ENCODE peak calls at places on chromosomes 1 and 21, in six cellular contexts. M is neuronal stem cell, Y is mesendoderm, K is IMR-90, O is H1, D is H9. U is an unnamed sample.

GRCh38 chr1:207336559-207337467 is 15.3 kb downstream of the CD55 start:
- DNase-seq in M (no peak), Y (no peak), K (peak; percentile 90), O (no peak), D (no peak), U (peak; percentile 92)

GRCh38 chr1:64423526-64423925 is 46.4 kb upstream of the CACHD1 start:
- DNase-seq in M (no peak), Y (peak; percentile 71), K (no peak), O (no peak), D (no peak), U (no peak)

GRCh38 chr1:46289134-46289494 is 14.3 kb downstream of the LRRC41 start:
- DNase-seq in M (no peak), Y (no peak), K (no peak), O (no peak), D (no peak), U (no peak)

GRCh38 chr1:201883786-201884185 is 4.9 kb upstream of the SHISA4 start:
- DNase-seq in M (no peak), Y (no peak), K (peak; percentile 43), O (no peak), D (no peak), U (peak; percentile 43)

GRCh38 chr1:151975311-151976014 is 18.2 kb downstream of the S100A10 start:
- DNase-seq in M (no peak), Y (no peak), K (no peak), O (no peak), D (no peak), U (no peak)

GRCh38 chr1:116488052-116488451 is 82.8 kb downstream of the CD58 start:
- DNase-seq in M (no peak), Y (no peak), K (no peak), O (no peak), D (no peak), U (no peak)

GRCh38 chr1:225834417-225835329 is 24.7 kb downstream of the EPHX1 start:
- DNase-seq in M (no peak), Y (no peak), K (peak; percentile 52), O (no peak), D (no peak), U (peak; percentile 18)

GRCh38 chr1:67760030-67760821 is 73.0 kb downstream of the GNG12 start:
- DNase-seq in M (peak; percentile 57), Y (peak; percentile 72), K (peak; percentile 86), O (no peak), D (peak; percentile 51), U (peak; percentile 74)

GRCh38 chr1:94322696-94323095 is 85.3 kb upstream of the ARHGAP29 start:
- DNase-seq in M (no peak), Y (peak; percentile 95), K (no peak), O (no peak), D (no peak), U (no peak)

GRCh38 chr1:10803971-10804820 is 7.8 kb upstream of the CASZ1 start:
- DNase-seq in M (no peak), Y (no peak), K (no peak), O (no peak), D (no peak), U (no peak)

GRCh38 chr1:244865028-244865371 is 657 bp upstream of the HNRNPU start:
- DNase-seq in M (no peak), Y (peak; percentile 68), K (no peak), O (no peak), D (peak; percentile 43), U (no peak)

GRCh38 chr21:26280715-26281310 is 110.2 kb upstream of the APP start:
- DNase-seq in M (no peak), Y (peak; percentile 41), K (no peak), O (no peak), D (no peak), U (peak; percentile 1)

GRCh38 chr1:228765543-228765942 is 30.3 kb downstream of the RHOU start:
- DNase-seq in M (no peak), Y (no peak), K (no peak), O (no peak), D (no peak), U (no peak)

DNA sequence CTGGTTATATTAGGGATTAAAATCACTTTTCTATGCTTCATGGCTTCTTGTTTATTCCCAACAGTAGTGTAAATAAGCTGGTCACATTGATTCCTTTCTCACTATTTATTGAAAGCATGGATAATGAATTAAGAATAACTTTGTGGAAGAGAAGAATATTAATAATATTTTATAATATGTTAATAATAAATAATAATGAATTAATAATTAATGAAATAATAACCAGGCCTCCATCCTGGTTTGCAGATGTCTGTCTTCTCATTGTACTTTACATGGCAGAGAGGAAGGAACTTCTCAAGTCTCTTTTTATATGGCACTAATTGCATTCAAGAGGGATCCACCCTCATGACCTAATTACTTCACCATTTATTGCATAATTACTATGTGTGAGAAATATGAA is 473.5 kb downstream of the PTPRC start:
- DNase-seq in M (no peak), Y (no peak), K (no peak), O (no peak), D (no peak), U (no peak)
- H2BK15ac ChIP-seq in M (no peak overlapping the region), Y (no peak overlapping the region), K (no peak overlapping the region), O (no peak overlapping the region), D (no peak overlapping the region), U (no peak overlapping the region)

DNA sequence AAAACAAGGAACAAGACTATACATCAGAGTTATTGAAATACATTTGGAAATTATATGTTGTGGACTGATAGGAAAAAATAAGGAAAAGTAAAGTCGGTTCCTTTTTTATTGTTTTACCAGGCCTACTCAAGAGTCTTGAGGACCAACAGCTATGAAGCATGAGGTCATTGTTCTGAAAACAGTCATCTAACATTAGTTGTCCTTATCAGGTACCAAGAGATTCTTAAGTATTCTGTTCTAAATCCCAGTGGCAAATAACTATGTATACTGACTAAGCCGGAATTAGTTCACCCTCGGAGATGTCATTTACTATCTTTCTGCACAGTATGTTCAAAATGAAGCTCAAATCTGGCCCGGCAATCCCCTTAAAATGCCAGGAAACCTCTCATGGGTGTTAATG is 585 bp downstream of the ADGRL4 start:
- DNase-seq in M (no peak), Y (no peak), K (peak; percentile 31), O (no peak), D (no peak), U (peak; percentile 28)
- H3K18ac ChIP-seq in M (no peak overlapping the region), Y (no peak overlapping the region), K (no peak overlapping the region), O (no peak overlapping the region), D (no peak overlapping the region), U (no peak overlapping the region)

DNA sequence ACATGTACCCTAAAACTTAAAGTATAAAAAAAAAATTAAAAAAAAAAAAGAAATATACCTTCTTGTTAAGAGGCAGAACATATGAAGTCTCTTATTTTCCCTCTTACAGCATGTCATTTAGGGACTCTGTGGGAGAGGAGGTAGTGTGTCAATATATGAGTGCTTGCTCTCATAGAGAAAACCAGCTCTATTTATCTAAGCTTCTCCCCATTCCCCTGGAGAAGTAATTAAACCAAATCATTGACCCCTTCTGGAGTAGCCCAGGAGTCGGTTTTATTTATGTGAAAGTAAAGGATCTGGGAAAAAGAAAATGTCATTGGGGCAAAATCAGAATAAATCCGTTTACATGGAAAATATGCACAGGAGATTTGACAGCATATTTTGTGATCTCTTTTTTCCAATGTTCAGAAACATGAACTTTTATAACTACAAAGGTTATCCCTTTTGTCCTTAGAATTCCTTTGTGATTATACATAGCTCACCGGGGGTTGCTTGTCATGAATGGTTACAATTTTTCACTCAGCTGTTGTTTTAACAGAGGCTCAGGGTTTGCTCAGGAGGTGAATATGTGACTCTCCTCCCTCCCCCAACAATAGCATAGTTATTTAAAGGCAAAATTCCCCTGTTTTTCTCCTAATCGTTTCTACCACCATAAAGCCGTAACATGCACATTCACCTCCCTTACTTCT is 114.5 kb upstream of the C1orf21 start:
- DNase-seq in M (no peak), Y (no peak), K (peak; percentile 32), O (no peak), D (no peak), U (no peak)
- H2BK15ac ChIP-seq in M (no peak overlapping the region), Y (no peak overlapping the region), K (no peak overlapping the region), O (no peak overlapping the region), D (no peak overlapping the region), U (no peak overlapping the region)

GRCh38 chr21:33641339-33642026 is at the start of gene CRYZL1:
- DNase-seq in M (peak; percentile 99), Y (peak; percentile 100), K (peak; percentile 99), O (peak; percentile 99), D (peak; percentile 100), U (peak; percentile 100)

GRCh38 chr21:33640697-33641338 is 723 bp downstream of the CRYZL1 start:
- DNase-seq in M (no peak), Y (peak; percentile 47), K (peak; percentile 22), O (no peak), D (no peak), U (peak; percentile 53)

GRCh38 chr21:33642896-33643657 is 776 bp downstream of the ITSN1 start:
- DNase-seq in M (no peak), Y (peak; percentile 59), K (peak; percentile 36), O (no peak), D (peak; percentile 42), U (peak; percentile 59)

GRCh38 chr21:33643658-33644311 is 1.5 kb downstream of the ITSN1 start:
- DNase-seq in M (no peak), Y (peak; percentile 58), K (no peak), O (no peak), D (no peak), U (no peak)

GRCh38 chr21:33642027-33642895 is at the start of gene ITSN1:
- DNase-seq in M (peak; percentile 100), Y (peak; percentile 100), K (peak; percentile 99), O (peak; percentile 98), D (peak; percentile 99), U (peak; percentile 100)
- H3K18ac ChIP-seq in M (peak within 1 kb of the TSS; percentile 99), Y (peak within 1 kb of the TSS; percentile 89), K (peak within 1 kb of the TSS; percentile 73), O (peak within 1 kb of the TSS; percentile 99), D (peak within 1 kb of the TSS; percentile 95), U (peak within 1 kb of the TSS; percentile 99)

GRCh38 chr1:41917051-41917530 is 1.6 kb downstream of the HIVEP3 start:
- DNase-seq in M (no peak), Y (no peak), K (no peak), O (no peak), D (no peak), U (no peak)

GRCh38 chr1:41915786-41916571 is 2.7 kb downstream of the HIVEP3 start:
- DNase-seq in M (no peak), Y (no peak), K (no peak), O (no peak), D (no peak), U (no peak)

GRCh38 chr1:41908288-41908895 is 10.3 kb downstream of the HIVEP3 start:
- DNase-seq in M (no peak), Y (no peak), K (no peak), O (no peak), D (no peak), U (no peak)

GRCh38 chr1:41914515-41914914 is 4.2 kb downstream of the HIVEP3 start:
- DNase-seq in M (no peak), Y (no peak), K (no peak), O (no peak), D (no peak), U (no peak)

GRCh38 chr1:41913025-41913424 is 5.7 kb downstream of the HIVEP3 start:
- DNase-seq in M (no peak), Y (no peak), K (no peak), O (no peak), D (no peak), U (no peak)
- H2BK15ac ChIP-seq in M (no peak overlapping the region), Y (no peak overlapping the region), K (no peak overlapping the region), O (no peak overlapping the region), D (no peak overlapping the region), U (no peak overlapping the region)

GRCh38 chr1:204320413-204320812 is 39.3 kb downstream of the PLEKHA6 start:
- DNase-seq in M (no peak), Y (peak; percentile 64), K (peak; percentile 91), O (no peak), D (no peak), U (peak; percentile 94)
- H3K18ac ChIP-seq in M (no peak overlapping the region), Y (no peak overlapping the region), K (peak overlapping the region; percentile 92), O (no peak overlapping the region), D (no peak overlapping the region), U (peak overlapping the region; percentile 94)

GRCh38 chr1:8431028-8431427 is 113.1 kb downstream of the SLC45A1 start:
- DNase-seq in M (no peak), Y (peak; percentile 51), K (no peak), O (no peak), D (no peak), U (no peak)
- H2BK15ac ChIP-seq in M (no peak overlapping the region), Y (no peak overlapping the region), K (no peak overlapping the region), O (no peak overlapping the region), D (no peak overlapping the region), U (no peak overlapping the region)

U was measured in mesenchymal stem cell.